ENCODE peak calls at places on chromosome 9, in seven cellular contexts. P is transverse colon, K is sigmoid colon, D is H1, E is HepG2, S is stomach, N is esophagus muscularis mucosa. F is an unnamed sample.

GRCh38 chr9:95552814-95553546 is 36.2 kb upstream of the PTCH1 start:
- DNase-seq in P (no peak), K (no peak), D (peak), E (no peak), S (no peak), N (no peak), F (no peak)

GRCh38 chr9:99185328-99185632 is 36.5 kb downstream of the ALG2 start:
- DNase-seq in P (no peak), K (no peak), D (no peak), E (no peak), S (no peak), N (no peak), F (no peak)

GRCh38 chr9:26975728-26976707 is 19.8 kb downstream of the IFT74 start:
- DNase-seq in P (peak), K (no peak), D (peak), E (peak), S (peak), N (no peak), F (no peak)

GRCh38 chr9:138073808-138074207 is 196.2 kb downstream of the CACNA1B start:
- DNase-seq in P (no peak), K (no peak), D (no peak), E (no peak), S (peak), N (no peak), F (peak)

GRCh38 chr9:128911529-128912035 is 9.2 kb upstream of the PHYHD1 start:
- DNase-seq in P (no peak), K (peak), D (peak), E (peak), S (no peak), N (no peak), F (no peak)

GRCh38 chr9:26261503-26262330 is 583.5 kb upstream of the TUSC1 start:
- DNase-seq in P (no peak), K (no peak), D (no peak), E (no peak), S (no peak), N (no peak), F (no peak)

GRCh38 chr9:4741365-4742031 is 496 bp upstream of the AK3 start:
- DNase-seq in P (peak), K (peak), D (no peak), E (peak), S (peak), N (no peak), F (peak)

GRCh38 chr9:69223605-69224004 is 49.5 kb downstream of the TJP2 start:
- DNase-seq in P (no peak), K (no peak), D (peak), E (peak), S (no peak), N (no peak), F (no peak)

GRCh38 chr9:8946461-8946860 is 1146.9 kb upstream of the DMAC1 start:
- DNase-seq in P (no peak), K (no peak), D (no peak), E (no peak), S (no peak), N (no peak), F (no peak)

GRCh38 chr9:93220627-93221425 is 36.9 kb downstream of the WNK2 start:
- DNase-seq in P (no peak), K (no peak), D (no peak), E (no peak), S (no peak), N (no peak), F (no peak)

GRCh38 chr9:87343816-87344438 is 153.7 kb upstream of the DAPK1 start:
- DNase-seq in P (no peak), K (no peak), D (no peak), E (no peak), S (no peak), N (peak), F (no peak)

GRCh38 chr9:114681594-114682332 is at the start of gene TEX48:
- DNase-seq in P (peak), K (peak), D (peak), E (peak), S (peak), N (no peak), F (no peak)

GRCh38 chr9:121463026-121463827 is 36.4 kb downstream of the GGTA1 start:
- DNase-seq in P (peak), K (peak), D (peak), E (peak), S (peak), N (no peak), F (no peak)

GRCh38 chr9:69945671-69946141 is 97.9 kb upstream of the MAMDC2 start:
- DNase-seq in P (peak), K (peak), D (no peak), E (no peak), S (peak), N (no peak), F (peak)

GRCh38 chr9:120878188-120879130 is 1.5 kb upstream of the PHF19 start:
- DNase-seq in P (no peak), K (no peak), D (no peak), E (no peak), S (no peak), N (no peak), F (no peak)

GRCh38 chr9:34984049-34984448 is 5.5 kb upstream of the DNAJB5 start:
- DNase-seq in P (no peak), K (no peak), D (no peak), E (no peak), S (no peak), N (no peak), F (no peak)

GRCh38 chr9:20606637-20607036 is 15.7 kb downstream of the MLLT3 start:
- DNase-seq in P (no peak), K (peak), D (no peak), E (no peak), S (no peak), N (no peak), F (no peak)

GRCh38 chr9:89658931-89659330 is 54.1 kb downstream of the GADD45G start:
- DNase-seq in P (peak), K (peak), D (no peak), E (no peak), S (peak), N (no peak), F (no peak)

GRCh38 chr9:87336914-87337333 is 160.7 kb upstream of the DAPK1 start:
- DNase-seq in P (no peak), K (no peak), D (no peak), E (peak), S (peak), N (peak), F (no peak)

GRCh38 chr9:79578891-79579290 is 7.1 kb downstream of the TLE4 start:
- DNase-seq in P (no peak), K (no peak), D (no peak), E (no peak), S (no peak), N (no peak), F (no peak)

GRCh38 chr9:93893899-93894690 is 61.1 kb downstream of the BARX1 start:
- DNase-seq in P (peak), K (peak), D (no peak), E (peak), S (peak), N (no peak), F (peak)

GRCh38 chr9:34417734-34418133 is 40.6 kb downstream of the FAM219A start:
- DNase-seq in P (no peak), K (no peak), D (no peak), E (no peak), S (no peak), N (no peak), F (no peak)

GRCh38 chr9:134899168-134899567 is 18.5 kb downstream of the FCN1 start:
- DNase-seq in P (no peak), K (no peak), D (no peak), E (no peak), S (no peak), N (no peak), F (no peak)

GRCh38 chr9:117783828-117784227 is 79.6 kb downstream of the TLR4 start:
- DNase-seq in P (peak), K (no peak), D (no peak), E (no peak), S (peak), N (no peak), F (no peak)

GRCh38 chr9:94796687-94797086 is 70.2 kb downstream of the AOPEP start:
- DNase-seq in P (no peak), K (no peak), D (no peak), E (no peak), S (no peak), N (no peak), F (no peak)

GRCh38 chr9:71675129-71675856 is 93.0 kb downstream of the CEMIP2 start:
- DNase-seq in P (peak), K (no peak), D (no peak), E (no peak), S (no peak), N (peak), F (no peak)

GRCh38 chr9:92746567-92747458 is 17.8 kb downstream of the BICD2 start:
- DNase-seq in P (no peak), K (no peak), D (no peak), E (peak), S (no peak), N (no peak), F (peak)

GRCh38 chr9:100601216-100601615 is 23.3 kb downstream of the CAVIN4 start:
- DNase-seq in P (peak), K (no peak), D (no peak), E (peak), S (peak), N (no peak), F (no peak)

GRCh38 chr9:19127881-19128719 is 808 bp upstream of the PLIN2 start:
- DNase-seq in P (peak), K (peak), D (no peak), E (no peak), S (peak), N (no peak), F (peak)

GRCh38 chr9:123999668-124000067 is 11.9 kb upstream of the LHX2 start:
- DNase-seq in P (no peak), K (no peak), D (no peak), E (no peak), S (no peak), N (no peak), F (no peak)

GRCh38 chr9:136875155-136875554 is 9.0 kb upstream of the EDF1 start:
- DNase-seq in P (no peak), K (no peak), D (no peak), E (no peak), S (no peak), N (no peak), F (no peak)
- TF ChIP-seq EP300 in P (no peak), K (no peak), D (no peak), E (no peak), S (no peak), N (no peak), F (no peak)

DNA sequence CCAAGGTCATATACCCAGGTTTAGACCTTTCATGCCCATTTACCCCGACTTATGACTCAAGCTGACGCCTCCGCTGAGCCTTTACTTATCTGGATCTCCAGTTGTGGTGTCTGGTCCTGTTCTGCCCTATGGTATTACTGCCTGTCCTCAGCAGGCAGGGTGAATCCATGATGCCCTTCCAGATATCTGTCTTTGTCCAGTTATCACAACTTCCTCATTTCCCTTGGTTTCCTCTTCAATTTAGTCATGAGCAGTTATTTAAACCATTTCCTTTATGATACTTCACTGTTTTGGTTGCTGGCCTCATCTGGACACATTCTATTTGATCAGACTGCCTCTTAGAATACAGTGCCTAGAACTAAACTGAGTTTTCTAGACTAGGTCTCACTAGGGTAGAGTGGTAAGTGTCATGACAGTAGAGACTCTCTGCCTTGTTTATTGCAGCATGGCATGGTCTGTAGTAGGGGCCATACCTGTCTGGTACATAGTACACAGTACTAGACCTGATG is 93.3 kb downstream of the MELK start:
- DNase-seq in P (no peak), K (no peak), D (no peak), E (no peak), S (no peak), N (no peak), F (no peak)
- TF ChIP-seq POLR2A in P (no peak), K (no peak), D (no peak), E (no peak), S (no peak), N (no peak), F (no peak)

DNA sequence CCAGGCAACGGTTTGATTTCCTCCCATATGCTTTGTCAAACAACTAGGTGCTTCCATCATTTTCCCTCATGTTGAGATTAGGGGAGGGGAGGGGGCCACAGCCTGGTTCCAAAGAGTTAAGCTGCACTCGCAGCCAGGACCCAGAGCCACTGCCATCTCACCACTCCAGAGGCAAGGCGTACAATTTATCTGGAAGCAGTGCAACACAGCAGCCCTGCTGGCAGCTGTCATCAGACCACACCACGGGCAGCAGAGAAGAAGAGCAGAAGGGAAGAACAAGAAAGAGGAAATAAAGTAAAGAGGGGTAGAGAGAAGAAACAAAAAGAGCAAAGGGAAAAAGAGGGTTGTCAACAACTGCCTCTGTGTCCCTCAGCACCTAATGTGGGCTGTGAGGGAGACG is 38.9 kb downstream of the MED27 start:
- DNase-seq in P (no peak), K (no peak), D (no peak), E (no peak), S (no peak), N (no peak), F (no peak)
- TF ChIP-seq POLR2AphosphoS5 in P (no peak), K (no peak), D (no peak), E (no peak), S (no peak), N (no peak), F (no peak)

GRCh38 chr9:112815868-112816267 is 65.3 kb downstream of the SNX30 start:
- DNase-seq in P (no peak), K (no peak), D (no peak), E (no peak), S (no peak), N (peak), F (no peak)

GRCh38 chr9:112811518-112811917 is 61.0 kb downstream of the SNX30 start:
- DNase-seq in P (no peak), K (no peak), D (no peak), E (no peak), S (no peak), N (peak), F (no peak)

GRCh38 chr9:112809351-112809848 is 58.8 kb downstream of the SNX30 start:
- DNase-seq in P (no peak), K (no peak), D (no peak), E (no peak), S (no peak), N (no peak), F (no peak)

DNA sequence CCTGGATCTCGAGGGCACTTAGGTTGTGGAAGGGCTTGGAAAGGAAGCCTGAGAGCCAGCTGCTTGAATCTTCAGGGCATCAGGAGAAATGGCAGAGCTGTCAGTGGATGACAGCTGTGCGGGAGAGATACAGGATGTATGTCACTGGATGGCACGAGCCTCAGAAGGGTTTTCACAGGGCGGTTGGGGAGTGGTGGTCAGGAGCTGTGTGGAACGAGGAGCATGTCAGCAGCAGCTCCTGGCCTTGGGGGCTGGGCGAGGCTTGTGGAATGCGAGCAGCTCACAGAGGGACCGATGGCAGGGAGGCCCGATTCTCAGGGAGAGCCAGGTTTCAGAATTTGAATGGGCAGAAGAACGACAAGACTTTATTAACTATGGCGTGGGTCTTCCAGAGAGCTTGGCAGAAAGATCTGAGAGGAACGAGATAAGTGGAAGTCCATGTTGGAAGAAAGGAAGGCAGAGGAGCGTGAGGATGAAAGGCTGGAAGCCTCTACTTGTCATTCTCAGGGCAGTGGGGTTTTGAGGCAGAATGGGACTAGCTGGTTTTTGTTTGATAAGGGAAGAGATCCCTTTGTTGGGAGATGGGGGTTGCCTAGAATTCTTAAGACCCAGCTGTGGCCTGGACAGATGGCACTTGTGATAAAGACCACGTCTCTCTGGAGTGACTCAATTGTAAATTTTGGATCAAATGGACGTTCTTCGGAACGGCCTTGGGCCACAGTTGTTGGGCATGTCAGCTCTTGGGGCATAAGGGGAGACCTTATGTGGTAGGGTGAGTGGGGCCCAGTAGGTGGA is 60.3 kb downstream of the SNX30 start:
- DNase-seq in P (no peak), K (no peak), D (no peak), E (no peak), S (no peak), N (peak), F (no peak)
- TF ChIP-seq EP300 in P (no peak), K (no peak), D (no peak), E (no peak), S (no peak), N (no peak), F (no peak)

DNA sequence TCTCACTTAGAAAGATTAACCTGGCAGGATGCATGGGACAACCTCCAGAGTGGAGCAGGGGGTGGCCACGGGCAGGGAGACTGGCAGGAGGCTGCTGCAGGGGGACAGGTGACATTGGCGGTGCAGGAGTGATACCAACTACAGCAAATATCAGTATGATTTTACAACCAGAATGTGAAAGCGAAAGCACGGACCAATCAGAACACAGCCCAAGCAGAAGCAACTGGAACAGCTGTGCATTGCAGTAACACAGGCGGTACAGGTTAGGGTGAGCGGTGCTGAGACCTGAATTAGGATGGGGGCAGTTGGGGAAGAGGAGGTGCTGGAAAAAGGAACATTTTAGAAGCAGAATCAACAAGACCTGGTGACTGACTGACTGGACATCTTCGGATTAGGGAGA is 29.3 kb downstream of the POLR1E start:
- DNase-seq in P (peak), K (no peak), D (no peak), E (no peak), S (no peak), N (no peak), F (no peak)
- TF ChIP-seq POLR2A in P (no peak), K (no peak), D (no peak), E (no peak), S (no peak), N (no peak), F (no peak)